ENCODE peak calls at places on chromosome 20, in six cellular contexts. R is fibroblast of lung, A is IMR-90, J is endothelial cell, G is ovary, P is lower lobe of right lung. L is an unnamed sample.

GRCh38 chr20:51100617-51101016 is 77.7 kb upstream of the KCNG1 start:
- DNase-seq in J (no peak), P (no peak), R (no peak), G (no peak), A (no peak), L (no peak)

GRCh38 chr20:62535282-62535811 is 59.6 kb upstream of the GATA5 start:
- DNase-seq in A (no peak), J (no peak), P (no peak), G (no peak), R (no peak), L (no peak)

GRCh38 chr20:14790771-14791517 is 453.5 kb upstream of the FLRT3 start:
- DNase-seq in R (peak), J (no peak), A (no peak), G (no peak), P (no peak), L (no peak)

GRCh38 chr20:13788167-13788834 is 3.5 kb downstream of the NDUFAF5 start:
- DNase-seq in G (no peak), A (peak), R (peak), P (no peak), J (peak), L (no peak)

GRCh38 chr20:8700756-8701155 is 368.1 kb upstream of the PLCB4 start:
- DNase-seq in G (no peak), A (no peak), P (no peak), R (no peak), J (no peak), L (no peak)

GRCh38 chr20:58755062-58755697 is 62.6 kb downstream of the NPEPL1 start:
- DNase-seq in G (no peak), A (no peak), R (no peak), J (no peak), P (no peak), L (no peak)

GRCh38 chr20:5482791-5483190 is 166.0 kb upstream of the PROKR2 start:
- DNase-seq in G (no peak), P (no peak), R (peak), J (no peak), A (peak), L (no peak)

GRCh38 chr20:46630336-46630735 is 20.9 kb downstream of the SLC13A3 start:
- DNase-seq in R (no peak), A (no peak), G (no peak), P (no peak), J (no peak), L (no peak)

GRCh38 chr20:1663917-1664316 is 6.3 kb upstream of the SIRPG start:
- DNase-seq in R (no peak), J (no peak), A (peak), P (no peak), G (no peak), L (no peak)

GRCh38 chr20:58576590-58576944 is 61.4 kb upstream of the APCDD1L start:
- DNase-seq in J (no peak), G (no peak), P (no peak), A (no peak), R (no peak), L (no peak)

GRCh38 chr20:58293453-58293852 is 16.1 kb upstream of the RAB22A start:
- DNase-seq in A (no peak), J (no peak), P (no peak), G (no peak), R (no peak), L (no peak)

GRCh38 chr20:401682-402495 is 6.2 kb upstream of the RBCK1 start:
- DNase-seq in A (peak), P (no peak), J (no peak), R (peak), G (no peak), L (no peak)

GRCh38 chr20:53901064-53901463 is 169.3 kb downstream of the BCAS1 start:
- DNase-seq in R (no peak), P (no peak), J (no peak), G (no peak), A (peak), L (no peak)

GRCh38 chr20:62644802-62645496 is 2.6 kb downstream of the SLCO4A1 start:
- DNase-seq in J (no peak), G (no peak), R (no peak), P (no peak), A (no peak), L (no peak)

GRCh38 chr20:32355417-32355841 is 2.7 kb upstream of the ASXL1 start:
- DNase-seq in A (no peak), J (no peak), R (no peak), P (no peak), G (no peak), L (no peak)

GRCh38 chr20:46840054-46840729 is 54.5 kb upstream of the EYA2 start:
- DNase-seq in R (no peak), J (no peak), P (no peak), A (no peak), G (no peak), L (no peak)

GRCh38 chr20:47568019-47568418 is 66.3 kb downstream of the NCOA3 start:
- DNase-seq in R (peak), P (no peak), G (peak), J (no peak), A (peak), L (no peak)

GRCh38 chr20:40689100-40689942 is at the start of gene MAFB:
- DNase-seq in A (peak), P (peak), G (peak), J (peak), R (peak), L (peak)

GRCh38 chr20:58664883-58665282 is 13.8 kb downstream of the STX16 start:
- DNase-seq in P (no peak), G (no peak), J (no peak), A (no peak), R (no peak), L (no peak)

GRCh38 chr20:621115-621756 is 11.1 kb upstream of the TCF15 start:
- DNase-seq in A (peak), R (no peak), P (peak), J (no peak), G (no peak), L (no peak)

GRCh38 chr20:59994697-59995122 is 36.5 kb downstream of the CDH26 start:
- DNase-seq in J (peak), R (peak), A (peak), P (peak), G (no peak), L (no peak)

GRCh38 chr20:18715564-18715963 is 98.0 kb upstream of the SCP2D1 start:
- DNase-seq in R (no peak), G (no peak), P (no peak), J (no peak), A (no peak), L (no peak)

GRCh38 chr20:18712116-18712515 is 101.5 kb upstream of the SCP2D1 start:
- DNase-seq in R (no peak), A (peak), G (no peak), J (no peak), P (no peak), L (no peak)

GRCh38 chr20:18718129-18718528 is 95.5 kb upstream of the SCP2D1 start:
- DNase-seq in A (no peak), P (no peak), R (no peak), G (no peak), J (no peak), L (no peak)

GRCh38 chr20:18717062-18717461 is 96.5 kb upstream of the SCP2D1 start:
- DNase-seq in A (no peak), R (no peak), G (no peak), J (no peak), P (no peak), L (no peak)

GRCh38 chr20:18712877-18713276 is 100.7 kb upstream of the SCP2D1 start:
- DNase-seq in A (no peak), R (no peak), G (no peak), P (no peak), J (no peak), L (no peak)
- TF ChIP-seq CTCF in A (peak), R (no peak), G (no peak), P (no peak), J (no peak), L (no peak)

GRCh38 chr20:64082126-64082638 is 2.0 kb downstream of the LKAAEAR1 start:
- DNase-seq in R (no peak), G (no peak), J (no peak), P (no peak), A (no peak), L (no peak)

GRCh38 chr20:64081620-64081964 is 1.7 kb downstream of the OPRL1 start:
- DNase-seq in J (no peak), P (no peak), A (no peak), R (no peak), G (no peak), L (no peak)

GRCh38 chr20:64084209-64085152 is at the start of gene LKAAEAR1:
- DNase-seq in G (no peak), A (no peak), J (no peak), P (no peak), R (no peak), L (no peak)

GRCh38 chr20:64083380-64084208 is 604 bp downstream of the LKAAEAR1 start:
- DNase-seq in G (peak), A (peak), P (peak), J (peak), R (peak), L (peak)

GRCh38 chr20:64082821-64083379 is 1.3 kb downstream of the LKAAEAR1 start:
- DNase-seq in J (no peak), A (no peak), G (no peak), P (no peak), R (no peak), L (no peak)
- TF ChIP-seq CTCF in J (no peak), A (no peak), G (no peak), P (no peak), R (no peak), L (no peak)

GRCh38 chr20:44516491-44516890 is 5.4 kb downstream of the SERINC3 start:
- DNase-seq in J (no peak), G (no peak), R (no peak), P (no peak), A (no peak), L (no peak)
- TF ChIP-seq CTCF in J (no peak), G (no peak), R (no peak), P (no peak), A (no peak), L (no peak)

GRCh38 chr20:38172344-38172743 is 7.3 kb upstream of the TGM2 start:
- DNase-seq in R (no peak), A (peak), G (no peak), J (no peak), P (no peak), L (no peak)

GRCh38 chr20:38173237-38174156 is 8.4 kb upstream of the TGM2 start:
- DNase-seq in R (peak), A (peak), J (no peak), P (no peak), G (no peak), L (peak)

GRCh38 chr20:38177201-38177600 is 12.1 kb upstream of the TGM2 start:
- DNase-seq in G (no peak), R (no peak), A (no peak), P (no peak), J (no peak), L (no peak)

GRCh38 chr20:38178065-38178471 is 13.0 kb upstream of the TGM2 start:
- DNase-seq in R (no peak), J (no peak), A (peak), G (no peak), P (no peak), L (no peak)

GRCh38 chr20:38175221-38176030 is 10.4 kb upstream of the TGM2 start:
- DNase-seq in P (no peak), J (no peak), R (no peak), A (no peak), G (no peak), L (no peak)
- TF ChIP-seq CTCF in P (no peak), J (no peak), R (no peak), A (no peak), G (no peak), L (no peak)

GRCh38 chr20:57223648-57224489 is 42.6 kb downstream of the BMP7 start:
- DNase-seq in A (no peak), P (no peak), G (no peak), R (peak), J (no peak), L (no peak)
- TF ChIP-seq CTCF in A (no peak), P (no peak), G (no peak), R (no peak), J (no peak), L (no peak)

DNA sequence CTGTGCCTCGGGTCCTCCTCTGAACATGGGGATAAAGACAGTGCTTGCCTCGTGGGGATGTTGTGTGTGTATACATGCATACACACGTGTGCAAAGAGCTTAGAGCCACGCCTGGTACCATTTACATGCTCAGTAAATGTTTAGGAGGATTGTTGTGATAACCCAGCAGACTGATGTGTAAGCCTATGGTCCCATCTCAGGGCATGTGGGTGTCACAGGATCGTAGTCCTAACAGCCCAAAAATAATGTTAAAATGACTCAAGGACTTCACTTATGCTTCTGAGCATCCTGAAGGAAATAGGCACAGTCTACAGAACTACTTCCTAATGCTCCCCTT is 12.4 kb upstream of the BPI start:
- DNase-seq in R (no peak), P (no peak), J (no peak), G (no peak), A (no peak), L (no peak)
- TF ChIP-seq CTCF in R (no peak), P (no peak), J (no peak), G (no peak), A (no peak), L (no peak)